ENCODE peak calls at places on chromosomes 11 and 22, in five cellular contexts. U, N, D, M and Z are unnamed samples.

GRCh38 chr22:39622881-39623367 is 52.4 kb downstream of the CACNA1I start:
- DNase-seq in D (peak; percentile 45), U (peak; percentile 75), N (peak; percentile 39), M (peak; percentile 51), Z (peak; percentile 26)

GRCh38 chr11:71300187-71300586 is 47.8 kb upstream of the SHANK2 start:
- DNase-seq in D (no peak), M (no peak), N (no peak), U (no peak), Z (no peak)

GRCh38 chr11:57646221-57646620 is 3.5 kb downstream of the YPEL4 start:
- DNase-seq in U (no peak), N (no peak), D (no peak), M (no peak), Z (peak; percentile 23)

GRCh38 chr11:18706330-18707243 is 8.0 kb downstream of the TMEM86A start:
- DNase-seq in D (peak; percentile 68), M (peak; percentile 68), U (peak; percentile 87), N (peak; percentile 31), Z (peak; percentile 49)

GRCh38 chr11:131246589-131247164 is 123.7 kb upstream of the NTM start:
- DNase-seq in D (peak; percentile 16), M (peak; percentile 12), N (no peak), U (no peak), Z (peak; percentile 41)

GRCh38 chr11:66013762-66014100 is 1.9 kb downstream of the CST6 start:
- DNase-seq in U (no peak), D (no peak), N (no peak), M (no peak), Z (no peak)

GRCh38 chr22:42800731-42801536 is 56.1 kb downstream of the ARFGAP3 start:
- DNase-seq in N (no peak), U (no peak), M (no peak), D (no peak), Z (no peak)

GRCh38 chr11:121795206-121795605 is 320.8 kb downstream of the BLID start:
- DNase-seq in N (no peak), M (no peak), U (no peak), D (no peak), Z (no peak)

GRCh38 chr11:93734427-93735222 is 6.7 kb downstream of the TAF1D start:
- DNase-seq in D (no peak), N (no peak), M (no peak), U (no peak), Z (no peak)

GRCh38 chr22:37172266-37173245 is 15.5 kb downstream of the C1QTNF6 start:
- DNase-seq in M (no peak), N (no peak), D (peak; percentile 12), U (peak; percentile 49), Z (no peak)

GRCh38 chr22:37169947-37170688 is 17.9 kb downstream of the C1QTNF6 start:
- DNase-seq in M (no peak), D (peak; percentile 5), N (no peak), U (peak; percentile 39), Z (no peak)

GRCh38 chr22:37173709-37174108 is 14.3 kb downstream of the C1QTNF6 start:
- DNase-seq in M (peak; percentile 67), U (no peak), N (no peak), D (peak; percentile 51), Z (no peak)

GRCh38 chr22:37169412-37169811 is 18.6 kb downstream of the C1QTNF6 start:
- DNase-seq in U (no peak), D (peak; percentile 6), M (no peak), N (no peak), Z (no peak)

DNA sequence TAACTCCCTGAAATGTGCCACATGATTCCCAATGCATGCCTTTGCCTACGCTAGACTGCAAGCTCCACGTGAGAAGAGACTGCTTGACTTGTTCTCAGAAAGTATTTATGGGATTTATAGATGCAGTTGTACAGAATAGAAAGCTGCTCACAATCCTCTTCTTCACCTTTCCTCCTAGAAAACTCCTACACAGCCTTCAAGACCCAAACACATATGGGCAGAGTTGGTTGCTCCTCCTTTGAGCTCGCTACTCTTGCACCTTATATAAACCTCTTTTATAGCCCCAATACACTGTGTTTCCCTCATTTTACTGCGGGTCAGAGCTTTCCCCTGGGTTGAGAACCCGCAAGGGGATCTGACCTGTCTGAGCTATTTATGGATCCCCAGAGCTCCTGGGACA is 16.4 kb downstream of the C1QTNF6 start:
- DNase-seq in U (no peak), M (no peak), D (no peak), N (no peak), Z (no peak)
- H3K4me3 ChIP-seq in U (no peak overlapping the region), M (no peak overlapping the region), D (no peak overlapping the region), N (no peak overlapping the region), Z (no peak overlapping the region)

DNA sequence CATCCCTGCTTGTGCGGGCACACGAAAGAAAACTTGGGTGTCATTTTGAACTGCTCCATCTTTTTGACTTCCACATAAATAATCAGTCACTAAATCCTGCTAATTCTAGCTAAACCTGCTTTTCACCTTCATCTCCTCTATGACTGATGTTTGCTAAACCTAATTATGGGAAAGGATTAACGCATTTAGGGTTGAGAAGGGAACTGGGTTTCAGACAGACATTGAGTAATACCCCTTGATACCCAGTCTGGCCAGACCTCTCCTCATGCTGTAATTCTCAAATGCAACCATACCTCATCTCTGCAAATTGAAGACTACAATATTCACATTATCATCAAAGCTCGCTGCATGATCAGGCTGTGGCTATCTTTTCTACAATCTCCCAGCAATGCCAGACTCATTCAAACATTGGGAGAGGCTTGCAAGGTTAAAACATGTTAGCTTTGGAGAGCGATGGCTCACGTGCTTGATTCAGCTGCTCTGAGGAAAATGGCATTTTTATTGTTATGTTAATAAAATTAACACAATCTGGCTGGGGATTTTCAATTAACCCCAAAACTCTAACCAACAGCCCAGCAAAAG is 2.4 kb downstream of the HPS4 start:
- DNase-seq in N (no peak), M (no peak), D (no peak), U (no peak), Z (no peak)
- H3K4me1 ChIP-seq in N (peaks cover 54% of the 10 kb centered on the region), M (no peaks in the 10 kb centered on the region), D (peaks cover 13% of the 10 kb centered on the region), U (peaks cover 25% of the 10 kb centered on the region), Z (peaks cover 52% of the 10 kb centered on the region)

DNA sequence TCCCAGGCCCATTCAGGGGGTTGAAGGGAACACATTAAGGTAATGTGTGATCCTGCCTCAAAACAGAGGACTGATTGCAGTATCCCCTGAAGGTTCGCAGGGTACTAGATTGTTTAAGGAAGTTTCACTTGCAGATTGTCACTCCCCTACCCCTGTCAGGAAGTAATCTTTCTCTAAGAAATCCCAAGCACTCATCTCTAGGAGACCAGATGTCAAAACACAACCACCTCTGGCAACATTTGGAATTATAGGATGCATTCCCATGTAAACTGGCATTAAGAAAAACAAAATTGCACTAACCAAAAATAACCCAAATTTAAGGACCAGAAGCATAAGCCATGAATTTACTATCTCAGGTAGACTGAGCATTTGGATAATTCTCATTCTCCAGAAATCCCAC is 1.6 kb downstream of the MRPL17 start:
- DNase-seq in N (no peak), D (no peak), U (no peak), M (no peak), Z (no peak)
- H3K4me3 ChIP-seq in N (no peak overlapping the region), D (no peak overlapping the region), U (no peak overlapping the region), M (no peak overlapping the region), Z (no peak overlapping the region)

DNA sequence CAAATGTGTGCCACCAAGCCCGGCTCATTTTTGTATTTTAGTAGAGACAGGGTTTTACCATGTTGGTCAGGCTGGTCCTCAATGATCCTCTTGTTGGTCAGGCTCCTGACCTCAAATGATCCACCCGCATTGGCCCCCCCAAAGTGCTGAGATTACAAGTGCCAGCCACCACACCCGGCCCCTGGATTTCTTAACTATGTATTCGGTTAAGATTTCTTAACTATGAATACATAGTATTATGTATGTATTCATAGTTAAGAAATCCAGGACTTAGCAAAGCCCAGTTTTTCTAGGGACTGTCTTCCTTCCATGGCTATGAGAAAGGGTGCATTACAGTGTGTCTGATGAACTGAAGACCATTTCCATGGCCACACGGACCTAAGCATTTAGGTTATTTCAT is 1.7 kb downstream of the C11orf91 start:
- DNase-seq in U (no peak), D (no peak), N (no peak), M (no peak), Z (no peak)
- H3K4me1 ChIP-seq in U (peaks cover 32% of the 10 kb centered on the region), D (peaks cover 15% of the 10 kb centered on the region), N (peaks cover 13% of the 10 kb centered on the region), M (peaks cover 3% of the 10 kb centered on the region), Z (peaks cover 84% of the 10 kb centered on the region)

GRCh38 chr11:124896071-124896750 is 1.5 kb downstream of the ROBO4 start:
- DNase-seq in N (no peak), D (no peak), M (peak; percentile 3), U (no peak), Z (no peak)

GRCh38 chr11:124896821-124897391 is 759 bp downstream of the ROBO4 start:
- DNase-seq in N (no peak), D (no peak), M (peak; percentile 11), U (no peak), Z (no peak)

GRCh38 chr11:124898711-124899110 is 1.0 kb upstream of the ROBO4 start:
- DNase-seq in N (no peak), M (peak; percentile 7), D (peak; percentile 60), U (peak; percentile 83), Z (peak; percentile 73)

GRCh38 chr11:124899376-124900145 is 1.9 kb upstream of the ROBO4 start:
- DNase-seq in U (no peak), D (no peak), M (peak; percentile 2), N (no peak), Z (no peak)

GRCh38 chr11:124897681-124898680 is at the start of gene ROBO4:
- DNase-seq in D (no peak), M (peak; percentile 34), N (no peak), U (no peak), Z (peak; percentile 71)
- H3K4me3 ChIP-seq in D (no peak within 1 kb of the TSS), M (peak within 1 kb of the TSS; percentile 1), N (no peak within 1 kb of the TSS), U (peak within 1 kb of the TSS; percentile 57), Z (peak within 1 kb of the TSS; percentile 44)

GRCh38 chr11:47408598-47409439 is 429 bp downstream of the SLC39A13 start:
- DNase-seq in U (peak; percentile 91), M (no peak), D (peak; percentile 76), N (no peak), Z (peak; percentile 54)
- H3K4me1 ChIP-seq in U (peaks cover 15% of the 10 kb centered on the region), M (no peaks in the 10 kb centered on the region), D (peaks cover 16% of the 10 kb centered on the region), N (peaks cover 18% of the 10 kb centered on the region), Z (peaks cover 11% of the 10 kb centered on the region)

GRCh38 chr11:102330226-102330625 is 12.9 kb downstream of the BIRC3 start:
- DNase-seq in N (no peak), U (no peak), M (no peak), D (no peak), Z (no peak)
- H3K4me3 ChIP-seq in N (no peak overlapping the region), U (no peak overlapping the region), M (no peak overlapping the region), D (no peak overlapping the region), Z (no peak overlapping the region)

DNA sequence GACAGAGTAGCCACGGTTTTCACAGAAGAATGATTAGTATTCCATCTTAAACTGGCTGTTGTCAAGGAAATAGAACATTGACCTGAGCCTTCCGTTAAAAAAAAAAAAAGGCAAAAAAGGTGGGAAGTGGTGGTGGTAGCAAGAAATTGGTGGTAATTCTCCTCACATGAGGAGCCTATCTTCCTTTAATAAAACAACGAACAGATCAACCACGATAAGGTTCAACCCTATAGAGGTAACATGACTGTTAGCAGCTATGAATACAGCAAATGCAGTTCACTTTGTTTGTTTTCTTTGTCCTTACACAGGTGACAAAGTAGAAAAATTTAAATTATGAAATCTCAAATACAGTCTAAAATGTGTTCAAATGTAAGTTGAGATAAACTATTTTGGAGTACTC is 181.6 kb downstream of the TTC28 start:
- DNase-seq in N (no peak), U (no peak), D (no peak), M (no peak), Z (no peak)
- H3K4me1 ChIP-seq in N (no peaks in the 10 kb centered on the region), U (no peaks in the 10 kb centered on the region), D (no peaks in the 10 kb centered on the region), M (no peaks in the 10 kb centered on the region), Z (no peaks in the 10 kb centered on the region)

GRCh38 chr22:50305393-50305657 is 2.1 kb downstream of the PLXNB2 start:
- DNase-seq in N (no peak), D (no peak), U (no peak), M (no peak), Z (no peak)
- H3K4me3 ChIP-seq in N (no peak overlapping the region), D (no peak overlapping the region), U (peak overlapping the region; percentile 28), M (peak overlapping the region; percentile 95), Z (peak overlapping the region; percentile 95)